ENCODE peak calls at places on chromosomes 12 and 14, in eight cellular contexts. B is C1 segment of cervical spinal cord; J is activated naive CD4-positive, alpha-beta T cell; O is GM04504; I is stimulated activated CD8-positive, alpha-beta memory T cell treated with anti-CD3 and anti-CD28 coated beads, Interleukin-2, amount 100 ng/mL, for 1 hour; N is KBM-7; H is Calu3; L is left cardiac atrium. M is an unnamed sample.
A peak's percentile ranks its signal among the peaks of the same experiment; 100 is the strongest.

GRCh38 chr12:30201301-30202160 is 417.8 kb upstream of the TMTC1 start:
- DNase-seq in L (peak; percentile 25), B (no peak), O (no peak), N (no peak), H (no peak), J (no peak), I (no peak), M (no peak)

GRCh38 chr12:9948606-9949286 is 16.6 kb upstream of the CLEC2A start:
- DNase-seq in L (no peak), B (no peak), I (no peak), J (no peak), N (peak; percentile 37), O (no peak), H (no peak), M (no peak)

GRCh38 chr12:6934110-6934509 is 6.4 kb downstream of the ATN1 start:
- DNase-seq in N (no peak), J (no peak), I (no peak), L (peak; percentile 75), H (no peak), O (no peak), B (no peak), M (no peak)

GRCh38 chr14:23364164-23364571 is 804 bp downstream of the EFS start:
- DNase-seq in H (no peak), B (peak; percentile 62), O (no peak), L (no peak), N (no peak), J (no peak), I (no peak), M (no peak)

GRCh38 chr12:31000751-31001150 is 72.9 kb upstream of the DDX11 start:
- DNase-seq in J (no peak), B (no peak), I (no peak), N (no peak), H (no peak), L (no peak), O (no peak), M (no peak)

GRCh38 chr12:6539276-6540134 is 5.2 kb downstream of the GAPDH start:
- DNase-seq in J (no peak), B (no peak), I (no peak), L (peak; percentile 42), N (peak; percentile 23), O (no peak), H (no peak), M (no peak)

GRCh38 chr12:50187084-50187900 is 20.1 kb upstream of the CERS5 start:
- DNase-seq in H (no peak), B (no peak), N (no peak), I (no peak), J (no peak), O (peak; percentile 78), L (no peak), M (peak; percentile 89)

GRCh38 chr12:122048156-122048555 is 26.5 kb downstream of the BCL7A start:
- DNase-seq in L (no peak), O (no peak), H (no peak), I (no peak), J (no peak), B (no peak), N (no peak), M (no peak)

GRCh38 chr12:45208604-45209487 is 7.0 kb upstream of the ANO6 start:
- DNase-seq in N (no peak), H (no peak), O (no peak), I (no peak), B (no peak), L (no peak), J (no peak), M (no peak)

GRCh38 chr12:105820407-105821140 is 318.2 kb downstream of the NUAK1 start:
- DNase-seq in I (no peak), B (peak; percentile 14), H (no peak), J (no peak), O (peak; percentile 55), L (peak; percentile 48), N (no peak), M (peak; percentile 76)

GRCh38 chr14:32764131-32764530 is 174.5 kb upstream of the NPAS3 start:
- DNase-seq in I (no peak), H (no peak), N (no peak), B (no peak), L (no peak), O (no peak), J (no peak), M (no peak)

GRCh38 chr14:101255765-101256125 is 305.6 kb upstream of the DIO3 start:
- DNase-seq in O (no peak), J (no peak), L (no peak), I (no peak), B (no peak), H (no peak), N (no peak), M (no peak)

GRCh38 chr14:60775296-60775695 is 40.7 kb downstream of the MNAT1 start:
- DNase-seq in N (no peak), J (no peak), B (no peak), L (no peak), I (no peak), H (no peak), O (peak; percentile 10), M (no peak)

GRCh38 chr12:124694846-124695497 is 127.6 kb upstream of the NCOR2 start:
- DNase-seq in J (no peak), H (peak; percentile 36), N (peak; percentile 63), B (no peak), O (peak; percentile 60), L (peak; percentile 86), I (no peak), M (no peak)

GRCh38 chr12:47413806-47414205 is 292.0 kb downstream of the RPAP3 start:
- DNase-seq in B (no peak), N (no peak), O (peak; percentile 51), L (no peak), J (no peak), I (no peak), H (no peak), M (no peak)

GRCh38 chr12:11826607-11827006 is 177.1 kb downstream of the ETV6 start:
- DNase-seq in B (no peak), L (no peak), N (no peak), O (no peak), J (no peak), H (no peak), I (no peak), M (no peak)

GRCh38 chr14:21860172-21860571 is 186.6 kb upstream of the OR4E1 start:
- DNase-seq in I (no peak), L (no peak), J (no peak), O (no peak), N (peak; percentile 57), B (no peak), H (peak; percentile 8), M (no peak)

GRCh38 chr12:98220636-98221035 is 294.8 kb upstream of the TMPO start:
- DNase-seq in H (peak; percentile 15), I (no peak), J (no peak), L (no peak), B (no peak), O (no peak), N (no peak), M (no peak)

GRCh38 chr14:71290960-71291466 is 383.8 kb downstream of the PCNX1 start:
- DNase-seq in B (no peak), I (no peak), J (no peak), L (no peak), H (peak; percentile 15), O (peak; percentile 69), N (peak; percentile 74), M (peak; percentile 32)

GRCh38 chr14:54278087-54278486 is 118.7 kb upstream of the CDKN3 start:
- DNase-seq in N (peak; percentile 26), L (no peak), H (no peak), O (no peak), J (no peak), B (no peak), I (no peak), M (no peak)

GRCh38 chr12:9039397-9039977 is 50.1 kb downstream of the KLRG1 start:
- DNase-seq in N (peak; percentile 60), J (no peak), I (no peak), B (no peak), H (peak; percentile 13), O (peak; percentile 9), L (no peak), M (peak; percentile 17)

GRCh38 chr14:32808574-32809098 is 130.0 kb upstream of the NPAS3 start:
- DNase-seq in N (no peak), H (no peak), B (no peak), L (no peak), J (no peak), I (no peak), O (no peak), M (no peak)

GRCh38 chr14:68124885-68125731 is 305.5 kb downstream of the RAD51B start:
- DNase-seq in L (no peak), J (no peak), H (no peak), O (peak; percentile 59), B (no peak), I (no peak), N (no peak), M (no peak)

GRCh38 chr12:81255947-81256346 is 178.1 kb downstream of the ACSS3 start:
- DNase-seq in J (no peak), N (no peak), L (no peak), I (no peak), O (no peak), B (no peak), H (no peak), M (no peak)

GRCh38 chr12:33605776-33606175 is 166.2 kb upstream of the SYT10 start:
- DNase-seq in N (peak; percentile 19), J (no peak), H (peak; percentile 23), O (no peak), B (no peak), L (no peak), I (no peak), M (no peak)

GRCh38 chr12:30514666-30515065 is 181.0 kb downstream of the IPO8 start:
- DNase-seq in N (no peak), J (no peak), H (no peak), L (no peak), I (no peak), B (no peak), O (no peak), M (no peak)

GRCh38 chr12:111467092-111467861 is 61.6 kb downstream of the SH2B3 start:
- DNase-seq in B (no peak), J (no peak), H (no peak), L (no peak), N (no peak), O (no peak), I (no peak), M (peak; percentile 24)

GRCh38 chr12:91361864-91362263 is 179.2 kb upstream of the DCN start:
- DNase-seq in J (no peak), N (peak; percentile 61), I (no peak), B (no peak), O (no peak), H (no peak), L (no peak), M (no peak)

GRCh38 chr12:13024151-13024946 is 19.8 kb upstream of the FAM234B start:
- DNase-seq in J (no peak), N (peak; percentile 55), L (no peak), I (no peak), H (no peak), B (no peak), O (no peak), M (peak; percentile 35)

M was measured in AG09309.